ENCODE peak calls at places on chromosome 2, in five cellular contexts. One of them, this sample, is unnamed.
A peak's percentile ranks its signal among the peaks of the same experiment; 100 is the strongest.

GRCh38 chr2:70936165-70936978 is 672 bp downstream of the ATP6V1B1 start:
- DNase-seq in fibroblast of the aortic adventitia: no peak
- DNase-seq in heart left ventricle: no peak
- DNase-seq in AG09309: no peak
- DNase-seq in Karpas-422: no peak
- DNase-seq in this sample: no peak

GRCh38 chr2:185947722-185948121 is 209.1 kb downstream of the FSIP2 start:
- DNase-seq in fibroblast of the aortic adventitia: no peak
- DNase-seq in heart left ventricle: no peak
- DNase-seq in AG09309: no peak
- DNase-seq in Karpas-422: no peak
- DNase-seq in this sample: no peak

GRCh38 chr2:12715258-12715865 is 1.4 kb upstream of the TRIB2 start:
- DNase-seq in fibroblast of the aortic adventitia: no peak
- DNase-seq in heart left ventricle: peak; percentile 43
- DNase-seq in AG09309: no peak
- DNase-seq in Karpas-422: no peak
- DNase-seq in this sample: no peak

GRCh38 chr2:205746408-205746785 is 64.1 kb downstream of the NRP2 start:
- DNase-seq in fibroblast of the aortic adventitia: no peak
- DNase-seq in heart left ventricle: no peak
- DNase-seq in AG09309: no peak
- DNase-seq in Karpas-422: no peak
- DNase-seq in this sample: no peak

GRCh38 chr2:222318026-222318711 is 19.4 kb upstream of the PAX3 start:
- DNase-seq in fibroblast of the aortic adventitia: peak; percentile 69
- DNase-seq in heart left ventricle: peak; percentile 75
- DNase-seq in AG09309: peak; percentile 35
- DNase-seq in Karpas-422: peak; percentile 76
- DNase-seq in this sample: peak; percentile 21

GRCh38 chr2:36355890-36356198 is 266 bp downstream of the CRIM1 start:
- DNase-seq in fibroblast of the aortic adventitia: no peak
- DNase-seq in heart left ventricle: no peak
- DNase-seq in AG09309: no peak
- DNase-seq in Karpas-422: no peak
- DNase-seq in this sample: no peak

GRCh38 chr2:239381709-239382134 is 19.1 kb downstream of the HDAC4 start:
- DNase-seq in fibroblast of the aortic adventitia: no peak
- DNase-seq in heart left ventricle: peak; percentile 18
- DNase-seq in AG09309: no peak
- DNase-seq in Karpas-422: peak; percentile 89
- DNase-seq in this sample: no peak

GRCh38 chr2:33116799-33117198 is 170.0 kb downstream of the LTBP1 start:
- DNase-seq in fibroblast of the aortic adventitia: no peak
- DNase-seq in heart left ventricle: no peak
- DNase-seq in AG09309: no peak
- DNase-seq in Karpas-422: no peak
- DNase-seq in this sample: no peak

GRCh38 chr2:240469747-240470146 is 34.3 kb downstream of the GPC1 start:
- DNase-seq in fibroblast of the aortic adventitia: peak; percentile 8
- DNase-seq in heart left ventricle: no peak
- DNase-seq in AG09309: no peak
- DNase-seq in Karpas-422: no peak
- DNase-seq in this sample: no peak

GRCh38 chr2:75573145-75573878 is 12.6 kb upstream of the EVA1A start:
- DNase-seq in fibroblast of the aortic adventitia: no peak
- DNase-seq in heart left ventricle: no peak
- DNase-seq in AG09309: no peak
- DNase-seq in Karpas-422: no peak
- DNase-seq in this sample: no peak

GRCh38 chr2:200414367-200414766 is 95.5 kb downstream of the KCTD18 start:
- DNase-seq in fibroblast of the aortic adventitia: no peak
- DNase-seq in heart left ventricle: no peak
- DNase-seq in AG09309: no peak
- DNase-seq in Karpas-422: no peak
- DNase-seq in this sample: no peak

GRCh38 chr2:12314119-12314735 is 402.5 kb upstream of the TRIB2 start:
- DNase-seq in fibroblast of the aortic adventitia: no peak
- DNase-seq in heart left ventricle: no peak
- DNase-seq in AG09309: no peak
- DNase-seq in Karpas-422: no peak
- DNase-seq in this sample: no peak

GRCh38 chr2:170817247-170817998 is 736 bp downstream of the GAD1 start:
- DNase-seq in fibroblast of the aortic adventitia: peak; percentile 29
- DNase-seq in heart left ventricle: no peak
- DNase-seq in AG09309: no peak
- DNase-seq in Karpas-422: no peak
- DNase-seq in this sample: no peak

GRCh38 chr2:70716951-70717350 is 51.0 kb downstream of the ADD2 start:
- DNase-seq in fibroblast of the aortic adventitia: no peak
- DNase-seq in heart left ventricle: no peak
- DNase-seq in AG09309: no peak
- DNase-seq in Karpas-422: no peak
- DNase-seq in this sample: no peak

GRCh38 chr2:46377287-46377605 is 80.0 kb downstream of the EPAS1 start:
- DNase-seq in fibroblast of the aortic adventitia: no peak
- DNase-seq in heart left ventricle: peak; percentile 65
- DNase-seq in AG09309: no peak
- DNase-seq in Karpas-422: no peak
- DNase-seq in this sample: no peak

GRCh38 chr2:132473174-132473883 is 56.7 kb downstream of the GPR39 start:
- DNase-seq in fibroblast of the aortic adventitia: no peak
- DNase-seq in heart left ventricle: no peak
- DNase-seq in AG09309: no peak
- DNase-seq in Karpas-422: peak; percentile 25
- DNase-seq in this sample: no peak

GRCh38 chr2:183898641-183899040 is 699.7 kb upstream of the ZNF804A start:
- DNase-seq in fibroblast of the aortic adventitia: no peak
- DNase-seq in heart left ventricle: no peak
- DNase-seq in AG09309: no peak
- DNase-seq in Karpas-422: no peak
- DNase-seq in this sample: no peak

GRCh38 chr2:45879406-45879805 is 227.9 kb downstream of the PRKCE start:
- DNase-seq in fibroblast of the aortic adventitia: no peak
- DNase-seq in heart left ventricle: no peak
- DNase-seq in AG09309: no peak
- DNase-seq in Karpas-422: peak; percentile 60
- DNase-seq in this sample: no peak

GRCh38 chr2:26581991-26582842 is 58.9 kb downstream of the CIB4 start:
- DNase-seq in fibroblast of the aortic adventitia: no peak
- DNase-seq in heart left ventricle: peak; percentile 6
- DNase-seq in AG09309: no peak
- DNase-seq in Karpas-422: no peak
- DNase-seq in this sample: no peak

GRCh38 chr2:161115605-161116097 is 44.6 kb upstream of the TANK start:
- DNase-seq in fibroblast of the aortic adventitia: no peak
- DNase-seq in heart left ventricle: no peak
- DNase-seq in AG09309: no peak
- DNase-seq in Karpas-422: peak; percentile 76
- DNase-seq in this sample: no peak

GRCh38 chr2:133579295-133579694 is 11.0 kb upstream of the NCKAP5 start:
- DNase-seq in fibroblast of the aortic adventitia: peak; percentile 80
- DNase-seq in heart left ventricle: peak; percentile 66
- DNase-seq in AG09309: no peak
- DNase-seq in Karpas-422: no peak
- DNase-seq in this sample: peak; percentile 61

GRCh38 chr2:28377984-28378678 is 14.5 kb upstream of the FOSL2 start:
- DNase-seq in fibroblast of the aortic adventitia: no peak
- DNase-seq in heart left ventricle: no peak
- DNase-seq in AG09309: no peak
- DNase-seq in Karpas-422: no peak
- DNase-seq in this sample: no peak

GRCh38 chr2:182907081-182907830 is 40.8 kb upstream of the FRZB start:
- DNase-seq in fibroblast of the aortic adventitia: no peak
- DNase-seq in heart left ventricle: peak; percentile 22
- DNase-seq in AG09309: no peak
- DNase-seq in Karpas-422: no peak
- DNase-seq in this sample: no peak

GRCh38 chr2:15408759-15409158 is 152.4 kb downstream of the NBAS start:
- DNase-seq in fibroblast of the aortic adventitia: no peak
- DNase-seq in heart left ventricle: no peak
- DNase-seq in AG09309: no peak
- DNase-seq in Karpas-422: no peak
- DNase-seq in this sample: no peak

GRCh38 chr2:122634261-122634660 is 878.8 kb downstream of the TSN start:
- DNase-seq in fibroblast of the aortic adventitia: peak; percentile 41
- DNase-seq in heart left ventricle: no peak
- DNase-seq in AG09309: peak; percentile 47
- DNase-seq in Karpas-422: no peak
- DNase-seq in this sample: peak; percentile 94

GRCh38 chr2:110881908-110882307 is 149.5 kb downstream of the ACOXL start:
- DNase-seq in fibroblast of the aortic adventitia: no peak
- DNase-seq in heart left ventricle: no peak
- DNase-seq in AG09309: no peak
- DNase-seq in Karpas-422: no peak
- DNase-seq in this sample: no peak

GRCh38 chr2:235618039-235618438 is 124.2 kb downstream of the AGAP1 start:
- DNase-seq in fibroblast of the aortic adventitia: peak; percentile 80
- DNase-seq in heart left ventricle: no peak
- DNase-seq in AG09309: no peak
- DNase-seq in Karpas-422: no peak
- DNase-seq in this sample: peak; percentile 25

GRCh38 chr2:111042261-111042660 is 78.5 kb upstream of the BCL2L11 start:
- DNase-seq in fibroblast of the aortic adventitia: no peak
- DNase-seq in heart left ventricle: no peak
- DNase-seq in AG09309: no peak
- DNase-seq in Karpas-422: no peak
- DNase-seq in this sample: no peak

GRCh38 chr2:168587302-168587701 is 131.2 kb downstream of the CERS6 start:
- DNase-seq in fibroblast of the aortic adventitia: peak; percentile 46
- DNase-seq in heart left ventricle: no peak
- DNase-seq in AG09309: no peak
- DNase-seq in Karpas-422: no peak
- DNase-seq in this sample: no peak

GRCh38 chr2:143877056-143877455 is 642.9 kb downstream of the ZEB2 start:
- DNase-seq in fibroblast of the aortic adventitia: no peak
- DNase-seq in heart left ventricle: no peak
- DNase-seq in AG09309: no peak
- DNase-seq in Karpas-422: no peak
- DNase-seq in this sample: no peak

GRCh38 chr2:160402997-160403979 is 90.3 kb downstream of the RBMS1 start:
- DNase-seq in fibroblast of the aortic adventitia: peak; percentile 85
- DNase-seq in heart left ventricle: no peak
- DNase-seq in AG09309: peak; percentile 62
- DNase-seq in Karpas-422: no peak
- DNase-seq in this sample: no peak

GRCh38 chr2:23615216-23616020 is 230.4 kb downstream of the KLHL29 start:
- DNase-seq in fibroblast of the aortic adventitia: no peak
- DNase-seq in heart left ventricle: no peak
- DNase-seq in AG09309: no peak
- DNase-seq in Karpas-422: no peak
- DNase-seq in this sample: no peak

GRCh38 chr2:10407841-10408648 is 40.1 kb downstream of the ODC1 start:
- DNase-seq in fibroblast of the aortic adventitia: peak; percentile 91
- DNase-seq in heart left ventricle: no peak
- DNase-seq in AG09309: peak; percentile 52
- DNase-seq in Karpas-422: no peak
- DNase-seq in this sample: peak; percentile 66
- H3K4me3 ChIP-seq in fibroblast of the aortic adventitia: no peak overlapping the region
- H3K4me3 ChIP-seq in heart left ventricle: no peak overlapping the region
- H3K4me3 ChIP-seq in AG09309: no peak overlapping the region
- H3K4me3 ChIP-seq in Karpas-422: no peak overlapping the region
- H3K4me3 ChIP-seq in this sample: no peak overlapping the region

GRCh38 chr2:126771501-126772195 is 115.7 kb downstream of the GYPC start:
- DNase-seq in fibroblast of the aortic adventitia: no peak
- DNase-seq in heart left ventricle: no peak
- DNase-seq in AG09309: no peak
- DNase-seq in Karpas-422: no peak
- DNase-seq in this sample: no peak
- H3K4me3 ChIP-seq in fibroblast of the aortic adventitia: no peak overlapping the region
- H3K4me3 ChIP-seq in heart left ventricle: no peak overlapping the region
- H3K4me3 ChIP-seq in AG09309: no peak overlapping the region
- H3K4me3 ChIP-seq in Karpas-422: no peak overlapping the region
- H3K4me3 ChIP-seq in this sample: no peak overlapping the region

DNA sequence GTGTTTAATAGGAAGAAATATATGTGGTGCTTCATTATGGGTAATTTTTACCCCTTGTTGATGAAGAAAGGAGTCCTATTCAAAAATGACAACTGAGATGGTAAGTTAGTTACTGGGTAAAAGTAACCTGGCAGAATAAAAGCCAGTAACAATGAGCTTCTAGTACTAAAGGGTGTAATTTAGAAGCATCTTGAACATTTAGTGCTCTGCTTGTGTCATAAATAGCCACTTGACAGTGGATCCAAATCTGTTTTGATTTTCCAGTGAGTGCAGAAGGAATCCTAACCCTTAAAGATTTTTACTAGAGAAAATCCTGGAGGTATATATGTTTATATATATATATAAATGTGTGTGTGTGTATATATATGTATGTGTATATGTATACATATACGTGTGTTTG is 15.1 kb downstream of the COMMD1 start:
- DNase-seq in fibroblast of the aortic adventitia: no peak
- DNase-seq in heart left ventricle: no peak
- DNase-seq in AG09309: no peak
- DNase-seq in Karpas-422: no peak
- DNase-seq in this sample: no peak
- H3K4me3 ChIP-seq in fibroblast of the aortic adventitia: no peak overlapping the region
- H3K4me3 ChIP-seq in heart left ventricle: no peak overlapping the region
- H3K4me3 ChIP-seq in AG09309: no peak overlapping the region
- H3K4me3 ChIP-seq in Karpas-422: no peak overlapping the region
- H3K4me3 ChIP-seq in this sample: no peak overlapping the region

DNA sequence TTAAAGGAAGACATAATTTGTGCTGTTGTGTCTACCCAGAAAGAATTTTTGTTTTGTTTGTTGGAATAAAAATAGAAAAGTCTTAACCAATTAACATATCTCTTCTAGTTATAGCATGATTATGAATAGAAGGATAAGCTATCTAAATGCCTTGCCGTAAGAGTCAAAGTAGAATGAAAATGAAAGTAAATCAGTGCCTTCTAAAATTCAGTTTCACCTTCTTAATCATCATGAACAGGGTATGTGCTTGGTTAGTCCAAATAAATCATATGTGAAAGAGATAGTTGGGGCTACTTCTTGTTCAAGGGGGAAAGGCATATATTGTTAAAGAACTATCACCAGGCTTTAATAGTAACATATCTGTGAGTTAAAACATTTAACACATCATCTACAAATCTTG is 91.5 kb downstream of the GULP1 start:
- DNase-seq in fibroblast of the aortic adventitia: peak; percentile 25
- DNase-seq in heart left ventricle: no peak
- DNase-seq in AG09309: no peak
- DNase-seq in Karpas-422: no peak
- DNase-seq in this sample: no peak
- H3K4me3 ChIP-seq in fibroblast of the aortic adventitia: no peak overlapping the region
- H3K4me3 ChIP-seq in heart left ventricle: peak overlapping the region; percentile 35
- H3K4me3 ChIP-seq in AG09309: no peak overlapping the region
- H3K4me3 ChIP-seq in Karpas-422: no peak overlapping the region
- H3K4me3 ChIP-seq in this sample: no peak overlapping the region

GRCh38 chr2:120343100-120343432 is 2.9 kb upstream of the INHBB start:
- DNase-seq in fibroblast of the aortic adventitia: no peak
- DNase-seq in heart left ventricle: no peak
- DNase-seq in AG09309: no peak
- DNase-seq in Karpas-422: peak; percentile 51
- DNase-seq in this sample: no peak
- H3K4me3 ChIP-seq in fibroblast of the aortic adventitia: no peak overlapping the region
- H3K4me3 ChIP-seq in heart left ventricle: no peak overlapping the region
- H3K4me3 ChIP-seq in AG09309: no peak overlapping the region
- H3K4me3 ChIP-seq in Karpas-422: peak overlapping the region; percentile 58
- H3K4me3 ChIP-seq in this sample: no peak overlapping the region

This sample was measured in skeletal muscle cell.